ENCODE peak calls at places on chromosomes 16 and 17, in four cellular contexts. One of them, this sample, is unnamed.

GRCh38 chr17:3960764-3961163 is 3.5 kb downstream of the ATP2A3 start:
- DNase-seq in A549: no peak
- DNase-seq in H1: no peak
- DNase-seq in HepG2: no peak
- DNase-seq in this sample: no peak

GRCh38 chr17:50721194-50722010 is 2.0 kb downstream of the LUC7L3 start:
- DNase-seq in H1: no peak
- DNase-seq in HepG2: no peak
- DNase-seq in A549: no peak
- DNase-seq in this sample: peak; percentile 30

GRCh38 chr16:72793716-72794115 is 254.2 kb downstream of the ZFHX3 start:
- DNase-seq in A549: no peak
- DNase-seq in HepG2: no peak
- DNase-seq in H1: no peak
- DNase-seq in this sample: no peak

GRCh38 chr17:2138768-2139167 is 83.9 kb downstream of the HIC1 start:
- DNase-seq in HepG2: peak; percentile 34
- DNase-seq in A549: no peak
- DNase-seq in H1: no peak
- DNase-seq in this sample: peak; percentile 20

GRCh38 chr16:22239131-22239805 is 33.2 kb downstream of the EEF2K start:
- DNase-seq in HepG2: no peak
- DNase-seq in A549: no peak
- DNase-seq in H1: no peak
- DNase-seq in this sample: no peak

GRCh38 chr16:660132-660458 is 7.8 kb upstream of the RHOT2 start:
- DNase-seq in HepG2: no peak
- DNase-seq in H1: no peak
- DNase-seq in A549: no peak
- DNase-seq in this sample: no peak

GRCh38 chr17:39701012-39701783 is 1.3 kb downstream of the ERBB2 start:
- DNase-seq in H1: no peak
- DNase-seq in A549: peak; percentile 36
- DNase-seq in HepG2: no peak
- DNase-seq in this sample: no peak

GRCh38 chr17:78341559-78342437 is 18.1 kb downstream of the SOCS3 start:
- DNase-seq in H1: no peak
- DNase-seq in HepG2: no peak
- DNase-seq in A549: peak; percentile 83
- DNase-seq in this sample: peak; percentile 99

GRCh38 chr16:51159864-51160263 is 8.8 kb upstream of the SALL1 start:
- DNase-seq in A549: no peak
- DNase-seq in HepG2: no peak
- DNase-seq in H1: no peak
- DNase-seq in this sample: no peak

DNA sequence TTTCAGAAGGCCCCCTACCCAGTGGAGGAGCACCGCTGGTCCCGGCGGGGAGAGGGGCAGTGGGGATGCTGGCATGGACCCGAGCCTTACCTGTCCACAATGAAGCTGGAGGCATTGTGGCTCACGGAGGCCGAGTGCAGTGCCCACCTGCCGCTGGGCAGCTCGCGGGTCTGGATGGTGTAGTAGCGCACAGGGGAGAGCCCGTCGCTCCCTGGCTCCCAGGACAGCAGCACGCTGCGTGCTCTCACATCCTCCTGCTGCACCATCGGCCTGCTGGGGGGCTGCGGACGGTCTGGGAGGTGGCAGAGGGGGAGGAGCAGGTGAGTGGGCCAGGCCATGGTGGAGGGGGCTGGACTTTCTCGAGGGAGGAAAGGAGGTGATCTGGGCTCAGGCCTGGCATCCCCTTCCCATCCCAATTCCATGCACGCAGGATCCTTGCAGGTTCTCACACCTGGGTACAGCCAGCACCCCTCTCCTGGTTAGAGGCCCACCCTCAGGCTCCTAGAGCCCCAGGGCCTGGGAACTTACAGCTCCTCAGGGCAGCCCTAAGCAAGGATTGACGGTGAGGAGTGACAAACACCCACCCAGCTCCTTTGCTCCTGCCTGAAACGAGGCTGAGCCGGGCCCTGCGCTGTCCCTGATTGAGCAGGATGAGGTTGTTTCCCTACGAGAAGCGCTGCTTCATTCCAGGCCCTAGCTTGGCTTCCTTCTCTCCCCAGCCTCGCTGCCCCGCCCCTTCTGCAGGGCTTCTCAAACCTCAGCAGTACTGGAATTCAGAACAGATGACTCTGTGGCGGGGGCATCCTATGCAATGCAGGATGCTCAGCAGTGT is 76.2 kb upstream of the CDC42EP4 start:
- DNase-seq in HepG2: no peak
- DNase-seq in H1: no peak
- DNase-seq in A549: no peak
- DNase-seq in this sample: no peak
- TF ChIP-seq RNF2 in HepG2: no peak
- TF ChIP-seq RNF2 in H1: no peak
- TF ChIP-seq RNF2 in A549: no peak
- TF ChIP-seq RNF2 in this sample: no peak

DNA sequence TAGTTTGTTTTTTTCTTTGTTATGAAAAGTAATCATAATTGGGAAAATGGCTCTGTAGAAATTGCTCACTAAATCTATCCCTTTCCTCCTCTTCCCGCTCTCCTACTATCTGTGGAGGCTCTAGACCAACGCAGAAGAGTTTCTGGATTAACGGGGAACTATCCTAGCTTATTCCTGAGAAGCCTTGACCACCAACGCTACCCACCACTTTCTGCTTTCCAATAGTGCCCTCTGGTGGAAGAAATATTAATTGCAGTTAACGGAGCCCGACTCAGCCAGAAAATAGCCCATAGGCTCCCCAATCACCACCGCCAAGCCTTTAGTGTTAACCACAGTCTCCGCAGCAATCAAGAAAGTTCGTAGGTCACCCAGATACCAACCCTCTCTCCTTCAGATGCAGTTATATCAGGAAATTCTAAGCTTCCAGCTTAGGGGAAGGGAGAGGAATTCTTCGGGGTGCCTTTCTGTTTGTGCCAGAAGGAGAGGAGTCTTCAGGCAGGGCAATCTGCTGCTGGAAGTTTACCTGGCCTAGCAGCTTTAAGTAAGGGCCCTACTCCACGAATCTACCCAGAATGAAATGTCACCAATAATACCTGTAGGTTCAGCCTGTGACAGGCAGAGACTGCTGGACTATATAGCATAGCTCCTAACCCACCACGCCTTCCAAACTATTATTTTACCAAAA is 23.0 kb upstream of the NSRP1 start:
- DNase-seq in A549: peak; percentile 94
- DNase-seq in HepG2: peak; percentile 49
- DNase-seq in H1: no peak
- DNase-seq in this sample: peak; percentile 78
- TF ChIP-seq RNF2 in A549: no peak
- TF ChIP-seq RNF2 in HepG2: no peak
- TF ChIP-seq RNF2 in H1: no peak
- TF ChIP-seq RNF2 in this sample: no peak

GRCh38 chr16:5325932-5326331 is 228.3 kb upstream of the EEF2KMT start:
- DNase-seq in HepG2: no peak
- DNase-seq in H1: no peak
- DNase-seq in A549: no peak
- DNase-seq in this sample: no peak

GRCh38 chr16:5326395-5326794 is 228.8 kb upstream of the EEF2KMT start:
- DNase-seq in H1: no peak
- DNase-seq in A549: no peak
- DNase-seq in HepG2: no peak
- DNase-seq in this sample: no peak

GRCh38 chr16:5330058-5330457 is 232.5 kb upstream of the EEF2KMT start:
- DNase-seq in HepG2: no peak
- DNase-seq in A549: no peak
- DNase-seq in H1: no peak
- DNase-seq in this sample: no peak

GRCh38 chr16:5323742-5324141 is 226.1 kb upstream of the EEF2KMT start:
- DNase-seq in H1: no peak
- DNase-seq in A549: no peak
- DNase-seq in HepG2: no peak
- DNase-seq in this sample: no peak

GRCh38 chr16:5328546-5328945 is 231.0 kb upstream of the EEF2KMT start:
- DNase-seq in HepG2: no peak
- DNase-seq in A549: no peak
- DNase-seq in H1: no peak
- DNase-seq in this sample: peak; percentile 45
- TF ChIP-seq RNF2 in HepG2: no peak
- TF ChIP-seq RNF2 in A549: no peak
- TF ChIP-seq RNF2 in H1: no peak
- TF ChIP-seq RNF2 in this sample: no peak

DNA sequence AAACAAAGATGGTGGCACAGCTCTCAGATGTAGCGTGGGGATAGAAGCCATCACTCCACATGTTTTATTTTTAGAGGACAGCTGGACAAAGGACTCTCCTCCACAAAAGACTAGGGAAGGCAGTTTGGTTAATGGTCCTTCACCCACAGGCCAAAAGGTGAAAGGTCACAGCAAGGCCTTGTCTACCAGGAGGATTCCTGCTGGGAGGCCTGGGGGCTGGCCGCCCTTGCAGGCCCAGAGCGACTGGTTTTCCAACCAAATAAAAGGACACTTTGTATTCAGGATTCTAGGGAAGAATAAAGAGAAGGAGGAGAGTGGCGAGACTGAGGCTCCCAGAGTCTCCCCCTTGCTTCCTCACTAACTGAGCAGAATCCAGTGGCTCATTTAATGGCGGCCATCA is 94.3 kb downstream of the AXIN2 start:
- DNase-seq in A549: no peak
- DNase-seq in H1: no peak
- DNase-seq in HepG2: no peak
- DNase-seq in this sample: no peak
- TF ChIP-seq RNF2 in A549: no peak
- TF ChIP-seq RNF2 in H1: no peak
- TF ChIP-seq RNF2 in HepG2: no peak
- TF ChIP-seq RNF2 in this sample: no peak

DNA sequence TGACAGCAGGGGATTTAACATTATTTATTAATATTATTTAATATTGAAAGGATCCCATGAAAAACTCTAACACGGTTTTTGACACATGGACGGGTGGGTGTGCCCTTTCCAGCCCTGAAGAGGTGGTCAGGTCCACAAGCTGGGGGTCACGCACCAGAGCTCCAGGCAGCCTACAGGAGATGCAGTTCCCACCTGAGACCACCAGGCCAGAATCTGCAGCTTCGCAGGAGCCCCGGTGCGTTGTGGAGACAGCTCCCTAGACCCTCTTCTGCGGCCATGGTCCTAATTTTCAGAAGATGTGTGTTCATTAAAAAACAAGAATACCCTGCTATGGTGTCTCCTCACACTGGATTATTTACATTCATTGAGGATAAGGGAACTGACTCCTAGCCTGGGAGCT is 331.1 kb downstream of the C16orf95 start:
- DNase-seq in H1: no peak
- DNase-seq in A549: no peak
- DNase-seq in HepG2: no peak
- DNase-seq in this sample: no peak
- TF ChIP-seq RNF2 in H1: no peak
- TF ChIP-seq RNF2 in A549: no peak
- TF ChIP-seq RNF2 in HepG2: no peak
- TF ChIP-seq RNF2 in this sample: no peak

GRCh38 chr16:67562918-67563707 is 787 bp downstream of the CTCF start:
- DNase-seq in A549: no peak
- DNase-seq in HepG2: peak; percentile 40
- DNase-seq in H1: no peak
- DNase-seq in this sample: peak; percentile 73

GRCh38 chr16:67561501-67561823 is 864 bp upstream of the CTCF start:
- DNase-seq in A549: no peak
- DNase-seq in H1: no peak
- DNase-seq in HepG2: no peak
- DNase-seq in this sample: no peak

GRCh38 chr16:67563708-67564468 is 1.6 kb downstream of the CTCF start:
- DNase-seq in H1: no peak
- DNase-seq in A549: no peak
- DNase-seq in HepG2: peak; percentile 58
- DNase-seq in this sample: no peak

GRCh38 chr16:67561824-67562525 is 351 bp upstream of the CTCF start:
- DNase-seq in H1: peak; percentile 72
- DNase-seq in A549: peak; percentile 80
- DNase-seq in HepG2: peak; percentile 97
- DNase-seq in this sample: peak; percentile 98

GRCh38 chr16:67562526-67562917 is at the start of gene CTCF:
- DNase-seq in A549: peak; percentile 62
- DNase-seq in HepG2: peak; percentile 70
- DNase-seq in H1: no peak
- DNase-seq in this sample: peak; percentile 84
- TF ChIP-seq RNF2 in A549: no peak
- TF ChIP-seq RNF2 in HepG2: no peak
- TF ChIP-seq RNF2 in H1: no peak
- TF ChIP-seq RNF2 in this sample: no peak

GRCh38 chr16:9666834-9667480 is 515.3 kb downstream of the GRIN2A start:
- DNase-seq in A549: no peak
- DNase-seq in H1: no peak
- DNase-seq in HepG2: no peak
- DNase-seq in this sample: no peak
- TF ChIP-seq RNF2 in A549: no peak
- TF ChIP-seq RNF2 in H1: no peak
- TF ChIP-seq RNF2 in HepG2: no peak
- TF ChIP-seq RNF2 in this sample: no peak

GRCh38 chr16:17331991-17332390 is 138.8 kb downstream of the XYLT1 start:
- DNase-seq in A549: no peak
- DNase-seq in H1: no peak
- DNase-seq in HepG2: no peak
- DNase-seq in this sample: no peak

GRCh38 chr16:17329412-17329811 is 141.3 kb downstream of the XYLT1 start:
- DNase-seq in H1: no peak
- DNase-seq in HepG2: no peak
- DNase-seq in A549: no peak
- DNase-seq in this sample: no peak

GRCh38 chr16:17328971-17329370 is 141.8 kb downstream of the XYLT1 start:
- DNase-seq in H1: no peak
- DNase-seq in HepG2: no peak
- DNase-seq in A549: no peak
- DNase-seq in this sample: no peak

GRCh38 chr16:17330019-17330570 is 140.7 kb downstream of the XYLT1 start:
- DNase-seq in HepG2: no peak
- DNase-seq in H1: no peak
- DNase-seq in A549: no peak
- DNase-seq in this sample: no peak

DNA sequence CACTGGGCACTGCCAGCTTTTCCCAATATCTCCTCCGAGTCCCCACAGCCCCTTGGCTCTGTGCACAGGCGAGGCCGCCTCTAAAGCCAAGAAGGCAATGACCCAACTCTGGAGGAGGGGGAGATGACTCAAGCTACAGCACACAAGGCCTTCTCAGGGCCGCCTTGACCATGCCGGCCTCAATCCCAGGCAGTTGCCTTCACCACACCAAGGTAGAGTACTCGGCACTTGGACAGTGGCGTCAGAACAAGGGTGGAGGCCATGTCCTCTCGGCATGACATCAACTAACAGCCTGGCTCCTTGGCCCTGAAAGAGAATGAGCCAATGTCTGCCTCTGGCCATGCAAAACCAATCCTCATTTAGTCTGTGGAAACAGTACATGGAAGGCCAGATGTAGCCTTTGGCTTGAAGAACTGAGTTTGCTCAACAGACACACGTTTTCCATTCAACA is 139.7 kb downstream of the XYLT1 start:
- DNase-seq in A549: no peak
- DNase-seq in H1: no peak
- DNase-seq in HepG2: no peak
- DNase-seq in this sample: no peak
- TF ChIP-seq RNF2 in A549: no peak
- TF ChIP-seq RNF2 in H1: no peak
- TF ChIP-seq RNF2 in HepG2: no peak
- TF ChIP-seq RNF2 in this sample: no peak